ENCODE peak calls at places on chromosomes 12 and 14, in ten cellular contexts. X, H, E, A, W, I, R, S, L and B are unnamed samples.

GRCh38 chr12:64603183-64603841 is 7.0 kb upstream of the RASSF3 start:
- DNase-seq in A (no peak), X (no peak), E (no peak), H (no peak), W (no peak), R (no peak), S (no peak), L (no peak), I (no peak), B (no peak)

GRCh38 chr14:50775357-50775756 is 55.6 kb downstream of the NIN start:
- DNase-seq in H (no peak), W (no peak), X (peak), S (no peak), A (peak), R (peak), I (peak), E (no peak), L (no peak), B (no peak)

GRCh38 chr14:69054030-69054429 is 74.9 kb upstream of the ACTN1 start:
- DNase-seq in I (no peak), A (no peak), L (no peak), W (no peak), E (no peak), H (no peak), X (no peak), S (no peak), R (no peak), B (no peak)

GRCh38 chr12:110317921-110318320 is 36.9 kb downstream of the ATP2A2 start:
- DNase-seq in E (no peak), A (no peak), W (no peak), L (no peak), H (no peak), X (peak), S (no peak), I (peak), R (no peak), B (no peak)

GRCh38 chr12:10226086-10226485 is 13.4 kb downstream of the GABARAPL1 start:
- DNase-seq in I (no peak), E (no peak), X (no peak), L (no peak), R (no peak), W (no peak), S (no peak), H (no peak), A (no peak), B (no peak)

GRCh38 chr12:123614531-123614930 is 12.6 kb downstream of the DDX55 start:
- DNase-seq in R (no peak), L (no peak), X (peak), W (no peak), I (no peak), S (no peak), A (no peak), H (no peak), E (no peak), B (peak)

GRCh38 chr14:54556535-54556934 is 10.4 kb upstream of the SAMD4A start:
- DNase-seq in H (no peak), A (no peak), W (no peak), L (no peak), X (no peak), E (no peak), I (no peak), S (no peak), R (no peak), B (no peak)

GRCh38 chr14:29453045-29453444 is 474.6 kb downstream of the PRKD1 start:
- DNase-seq in A (no peak), X (no peak), W (no peak), R (no peak), H (no peak), E (no peak), I (no peak), S (no peak), L (no peak), B (no peak)

GRCh38 chr14:70018713-70019201 is 139.5 kb downstream of the SMOC1 start:
- DNase-seq in I (peak), L (no peak), X (peak), R (no peak), W (peak), S (peak), E (no peak), A (peak), H (peak), B (no peak)

GRCh38 chr12:88969127-88969526 is 383.2 kb downstream of the DUSP6 start:
- DNase-seq in W (no peak), A (no peak), E (no peak), X (no peak), S (no peak), I (no peak), L (no peak), R (no peak), H (no peak), B (no peak)

GRCh38 chr14:20818861-20819260 is 16.2 kb upstream of the RNASE1 start:
- DNase-seq in I (no peak), L (no peak), R (no peak), W (no peak), A (no peak), X (no peak), H (no peak), S (no peak), E (no peak), B (no peak)

GRCh38 chr12:2294651-2295475 is 242.1 kb downstream of the CACNA1C start:
- DNase-seq in R (no peak), W (no peak), S (no peak), E (peak), H (no peak), A (peak), L (no peak), I (peak), X (peak), B (no peak)

GRCh38 chr12:104656383-104656782 is 199.6 kb downstream of the CHST11 start:
- DNase-seq in H (no peak), W (no peak), S (no peak), E (no peak), L (no peak), X (no peak), I (peak), A (no peak), R (no peak), B (no peak)

GRCh38 chr12:23197266-23197665 is 572.3 kb downstream of the ETNK1 start:
- DNase-seq in S (no peak), H (no peak), I (no peak), E (no peak), L (no peak), A (peak), X (peak), W (no peak), R (no peak), B (no peak)

GRCh38 chr12:109737631-109738030 is 24.0 kb downstream of the FAM222A start:
- DNase-seq in S (no peak), I (no peak), L (no peak), W (no peak), R (no peak), A (no peak), E (no peak), X (no peak), H (no peak), B (no peak)

GRCh38 chr12:128906485-128907137 is 53.3 kb downstream of the GLT1D1 start:
- DNase-seq in X (no peak), R (no peak), E (no peak), L (no peak), I (no peak), S (no peak), W (no peak), A (no peak), H (no peak), B (no peak)

GRCh38 chr14:32565256-32565655 is 236.2 kb downstream of the AKAP6 start:
- DNase-seq in I (peak), E (no peak), X (peak), H (no peak), R (no peak), S (no peak), W (no peak), A (no peak), L (no peak), B (no peak)

GRCh38 chr12:4858385-4858784 is 51.3 kb upstream of the KCNA1 start:
- DNase-seq in H (no peak), E (no peak), A (no peak), S (no peak), L (peak), W (no peak), I (no peak), X (no peak), R (no peak), B (no peak)

GRCh38 chr14:50044040-50044651 is 72.2 kb downstream of the VCPKMT start:
- DNase-seq in W (peak), L (no peak), S (peak), R (no peak), X (no peak), A (no peak), E (no peak), I (no peak), H (no peak), B (no peak)

GRCh38 chr14:23352506-23353432 is at the start of gene SLC22A17:
- DNase-seq in R (peak), H (peak), S (peak), A (peak), X (peak), W (peak), E (peak), L (peak), I (peak), B (no peak)

GRCh38 chr12:121708313-121709063 is 4.1 kb upstream of the TMEM120B start:
- DNase-seq in R (no peak), I (no peak), L (no peak), S (no peak), H (no peak), E (no peak), A (no peak), W (no peak), X (no peak), B (no peak)

GRCh38 chr14:43481864-43482263 is 1025.2 kb downstream of the FSCB start:
- DNase-seq in X (no peak), I (no peak), E (no peak), S (no peak), L (no peak), W (no peak), A (no peak), R (no peak), H (no peak), B (no peak)

GRCh38 chr14:54676822-54677708 is 110.1 kb downstream of the SAMD4A start:
- DNase-seq in R (peak), X (peak), I (peak), S (no peak), W (no peak), L (peak), H (no peak), E (no peak), A (peak), B (no peak)

GRCh38 chr14:104151546-104152245 is 13.3 kb downstream of the KIF26A start:
- DNase-seq in R (no peak), X (no peak), S (no peak), A (no peak), E (no peak), I (no peak), H (no peak), L (no peak), W (no peak), B (no peak)

GRCh38 chr12:85779768-85780167 is 56.4 kb downstream of the RASSF9 start:
- DNase-seq in X (no peak), E (no peak), W (no peak), I (no peak), S (no peak), R (no peak), H (no peak), L (no peak), A (no peak), B (no peak)

GRCh38 chr12:62631531-62632520 is 165.2 kb downstream of the MON2 start:
- DNase-seq in I (peak), R (peak), W (no peak), A (peak), S (no peak), H (peak), E (peak), X (peak), L (peak), B (peak)

GRCh38 chr12:95790912-95791849 is 617 bp upstream of the NTN4 start:
- DNase-seq in S (no peak), R (peak), H (no peak), A (no peak), I (peak), E (peak), W (no peak), X (peak), L (peak), B (no peak)

GRCh38 chr12:87756721-87757120 is 272.5 kb downstream of the C12orf50 start:
- DNase-seq in X (no peak), R (no peak), H (no peak), L (no peak), A (peak), S (no peak), I (peak), E (no peak), W (no peak), B (no peak)

GRCh38 chr12:62834971-62835547 is 99.9 kb downstream of the PPM1H start:
- DNase-seq in X (peak), L (no peak), I (peak), H (no peak), A (peak), R (peak), S (no peak), E (no peak), W (no peak), B (no peak)

GRCh38 chr14:71236430-71236829 is 329.2 kb downstream of the PCNX1 start:
- DNase-seq in W (no peak), E (no peak), S (no peak), R (no peak), H (no peak), X (no peak), L (no peak), A (no peak), I (no peak), B (no peak)

GRCh38 chr14:54763761-54764160 is 138.9 kb downstream of the GCH1 start:
- DNase-seq in I (no peak), S (no peak), L (no peak), X (no peak), E (no peak), A (no peak), R (no peak), H (no peak), W (no peak), B (no peak)